ENCODE peak calls at places on chromosomes 5 and 9, in ten cellular contexts. L is colonic mucosa; U is mesenchymal stem cell; H is fibroblast of lung; A is left lung; G is CD4-positive, CD25-positive, alpha-beta regulatory T cell; O is uterus; K is transverse colon; S is Peyer's patch; C is tibial artery. J is an unnamed sample. For H3K36me3, the result is how much of the 10 kb centered on the place peaks cover.

GRCh38 chr5:133244242-133244641 is 192.4 kb downstream of the HSPA4 start:
- DNase-seq in L (no peak), U (peak), H (peak), A (no peak), G (peak), O (no peak), K (no peak), S (no peak), C (no peak), J (no peak)

GRCh38 chr5:53191766-53192165 is 82.2 kb upstream of the MOCS2 start:
- DNase-seq in L (no peak), U (peak), H (peak), A (no peak), G (no peak), O (no peak), K (no peak), S (no peak), C (no peak), J (no peak)

GRCh38 chr5:169331292-169331852 is 30.4 kb upstream of the SLIT3 start:
- DNase-seq in L (no peak), U (peak), H (no peak), A (no peak), G (no peak), O (no peak), K (no peak), S (no peak), C (no peak), J (no peak)

GRCh38 chr9:6212722-6213375 is 2.8 kb upstream of the IL33 start:
- DNase-seq in L (no peak), U (no peak), H (no peak), A (no peak), G (no peak), O (no peak), K (no peak), S (no peak), C (no peak), J (no peak)

GRCh38 chr5:123756325-123756664 is 244.3 kb downstream of the CSNK1G3 start:
- DNase-seq in L (no peak), U (no peak), H (no peak), A (no peak), G (no peak), O (no peak), K (no peak), S (no peak), C (no peak), J (no peak)

GRCh38 chr9:84667571-84668203 is 1.8 kb upstream of the NTRK2 start:
- DNase-seq in L (peak), U (peak), H (peak), A (no peak), G (no peak), O (no peak), K (no peak), S (no peak), C (no peak), J (no peak)

GRCh38 chr5:61328791-61329617 is 3.1 kb upstream of the ZSWIM6 start:
- DNase-seq in L (no peak), U (peak), H (peak), A (no peak), G (no peak), O (no peak), K (no peak), S (no peak), C (no peak), J (no peak)

GRCh38 chr5:72702881-72703434 is 113.5 kb upstream of the TNPO1 start:
- DNase-seq in L (no peak), U (no peak), H (no peak), A (no peak), G (no peak), O (no peak), K (no peak), S (no peak), C (no peak), J (no peak)

GRCh38 chr5:67400752-67401151 is 204.2 kb upstream of the CD180 start:
- DNase-seq in L (no peak), U (no peak), H (peak), A (no peak), G (no peak), O (no peak), K (no peak), S (no peak), C (no peak), J (no peak)

GRCh38 chr5:6598351-6598900 is 34.4 kb downstream of the NSUN2 start:
- DNase-seq in L (no peak), U (no peak), H (peak), A (no peak), G (no peak), O (no peak), K (no peak), S (no peak), C (no peak), J (no peak)

GRCh38 chr9:30075451-30076199 is 2308.8 kb upstream of the ACO1 start:
- DNase-seq in L (no peak), U (peak), H (no peak), A (no peak), G (peak), O (no peak), K (no peak), S (no peak), C (no peak), J (no peak)

GRCh38 chr5:107296572-107296971 is 374.2 kb downstream of the EFNA5 start:
- DNase-seq in L (no peak), U (no peak), H (no peak), A (no peak), G (no peak), O (no peak), K (no peak), S (no peak), C (no peak), J (no peak)

GRCh38 chr5:61641748-61642565 is 309.9 kb downstream of the ZSWIM6 start:
- DNase-seq in L (no peak), U (no peak), H (peak), A (no peak), G (no peak), O (no peak), K (no peak), S (no peak), C (no peak), J (peak)

GRCh38 chr9:1918642-1919041 is 96.5 kb upstream of the SMARCA2 start:
- DNase-seq in L (no peak), U (no peak), H (no peak), A (no peak), G (no peak), O (no peak), K (no peak), S (no peak), C (no peak), J (no peak)

GRCh38 chr5:177241768-177242167 is 61.8 kb downstream of the RAB24 start:
- DNase-seq in L (no peak), U (peak), H (no peak), A (no peak), G (no peak), O (no peak), K (no peak), S (no peak), C (no peak), J (no peak)

DNA sequence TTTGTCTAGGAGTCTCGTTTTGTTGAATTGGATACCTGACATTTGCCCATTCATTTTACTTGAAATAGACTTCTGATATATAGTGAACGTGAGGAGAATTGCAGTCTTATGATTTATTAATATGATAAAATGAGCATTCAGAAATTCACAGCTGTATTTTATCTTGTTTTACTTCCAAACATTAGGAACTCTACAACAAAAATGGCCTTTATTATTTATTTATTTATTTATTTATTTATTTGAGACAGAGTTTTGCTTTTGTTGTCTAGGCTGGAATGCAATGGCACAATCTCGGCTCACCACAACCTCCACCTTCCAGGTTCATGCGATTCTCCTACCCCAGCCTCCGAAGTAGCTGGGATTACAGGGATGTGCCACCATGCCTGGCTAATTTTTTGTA is 61.2 kb downstream of the RAB24 start:
- DNase-seq in L (no peak), U (no peak), H (no peak), A (no peak), G (no peak), O (no peak), K (no peak), S (no peak), C (no peak), J (no peak)
- H3K36me3 ChIP-seq in L (under half), U (under half), H (under half), A (half or more), G (half or more), O (under half), K (under half), S (under half), C (half or more), J (under half)

DNA sequence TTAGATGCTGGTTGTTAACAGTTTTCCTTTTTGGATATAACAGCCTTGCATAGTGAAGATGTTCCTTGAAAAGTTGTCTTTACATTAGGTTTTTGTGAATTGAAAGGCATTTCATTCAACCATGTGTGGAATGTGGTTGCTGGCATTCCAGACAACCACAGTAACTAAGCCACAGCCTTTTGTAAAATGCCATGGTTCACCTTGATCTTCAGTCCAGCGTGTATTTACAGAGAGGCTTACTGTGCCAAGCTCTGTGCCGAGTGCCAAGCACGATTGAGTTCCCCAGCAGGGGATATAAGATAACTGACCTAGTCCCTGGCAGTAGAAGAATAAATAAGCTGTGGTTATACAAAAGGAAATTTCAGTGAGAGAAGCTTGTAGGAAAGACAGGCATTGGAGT is 4.9 kb downstream of the EXOSC2 start:
- DNase-seq in L (no peak), U (no peak), H (no peak), A (no peak), G (no peak), O (no peak), K (no peak), S (no peak), C (no peak), J (no peak)
- H3K36me3 ChIP-seq in L (under half), U (under half), H (under half), A (half or more), G (half or more), O (under half), K (under half), S (under half), C (half or more), J (under half)

DNA sequence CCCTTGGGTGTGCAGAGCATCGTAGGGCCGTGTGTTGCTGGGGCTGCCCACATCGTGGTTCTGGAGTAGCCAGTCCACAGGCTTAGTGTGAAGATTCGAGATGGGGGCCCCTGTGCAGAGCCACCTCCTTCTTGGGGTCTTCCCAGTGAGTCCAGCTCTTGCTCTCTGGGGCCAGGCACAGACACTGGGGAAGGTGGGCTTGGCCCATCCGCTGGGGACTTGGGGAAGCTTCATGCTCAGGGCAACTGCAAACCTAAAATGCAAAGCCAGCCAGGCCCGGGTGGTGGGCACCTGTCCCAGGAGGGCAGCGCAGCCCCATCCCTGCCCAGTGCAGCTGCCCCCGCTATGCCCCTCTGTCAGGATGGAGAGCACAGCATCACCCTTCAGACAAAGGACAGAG is 46.4 kb upstream of the LRRC14B start:
- DNase-seq in L (no peak), U (no peak), H (no peak), A (peak), G (no peak), O (no peak), K (no peak), S (no peak), C (no peak), J (no peak)
- H3K36me3 ChIP-seq in L (under half), U (under half), H (under half), A (under half), G (under half), O (under half), K (under half), S (under half), C (under half), J (under half)

DNA sequence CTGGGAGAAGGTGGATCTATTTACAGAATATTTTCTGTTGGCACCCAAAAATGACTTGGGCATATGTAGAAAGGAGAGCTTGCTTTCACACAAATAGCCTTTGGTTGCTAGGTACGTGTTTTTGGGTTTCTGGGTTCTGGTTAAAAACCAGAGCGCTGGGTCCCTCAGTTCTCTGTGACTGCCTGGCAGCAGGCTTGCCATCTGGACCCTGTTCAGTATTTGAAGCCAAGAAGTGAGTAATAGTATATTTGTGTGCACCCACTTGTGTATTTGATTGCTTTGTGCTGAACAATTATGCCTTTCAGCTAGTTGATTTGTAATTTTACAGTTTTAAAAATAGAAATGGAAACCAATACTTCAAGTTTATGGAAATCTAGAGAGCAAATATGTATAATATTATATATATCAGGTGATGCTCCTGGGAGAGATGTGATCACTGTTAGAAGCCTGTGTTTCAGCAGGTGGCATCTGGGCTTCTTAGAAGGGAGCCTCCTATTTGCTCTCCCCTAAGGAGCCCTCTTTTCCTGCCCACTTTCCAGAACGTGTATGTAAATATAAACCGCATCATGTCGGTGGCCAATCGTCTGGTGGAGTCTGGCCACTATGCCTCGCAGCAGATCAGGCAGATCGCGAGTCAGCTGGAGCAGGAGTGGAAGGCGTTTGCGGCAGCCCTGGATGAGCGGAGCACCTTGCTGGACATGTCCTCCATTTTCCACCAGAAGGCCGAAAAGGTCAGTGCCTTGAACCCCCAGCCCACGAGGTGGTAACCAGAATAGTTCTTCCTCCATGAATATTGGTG is 153.6 kb downstream of the TRIO start:
- DNase-seq in L (no peak), U (no peak), H (no peak), A (no peak), G (no peak), O (no peak), K (no peak), S (no peak), C (no peak), J (no peak)
- H3K36me3 ChIP-seq in L (under half), U (under half), H (under half), A (half or more), G (under half), O (under half), K (under half), S (under half), C (under half), J (under half)

DNA sequence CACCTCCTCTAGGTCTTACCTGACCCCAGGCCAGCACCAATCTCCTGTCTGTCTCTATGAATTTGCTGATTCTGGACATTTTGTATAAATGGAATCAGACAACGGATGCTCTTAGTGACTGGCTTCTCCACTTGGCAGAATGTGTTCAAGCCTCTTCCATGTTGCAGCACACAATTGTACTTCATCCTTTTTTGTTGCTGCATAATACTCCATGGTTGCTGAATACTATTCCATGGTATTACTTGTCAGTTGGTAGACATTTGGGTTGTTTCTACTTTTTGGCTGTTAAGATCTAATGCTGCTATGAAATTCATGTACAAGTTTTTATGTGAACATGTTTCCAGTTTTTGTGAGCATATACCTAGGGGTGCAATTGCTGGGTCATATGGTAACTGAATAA is 34.3 kb upstream of the FCN1 start:
- DNase-seq in L (no peak), U (no peak), H (no peak), A (no peak), G (no peak), O (no peak), K (no peak), S (no peak), C (no peak), J (no peak)
- H3K36me3 ChIP-seq in L (under half), U (under half), H (under half), A (under half), G (under half), O (under half), K (under half), S (under half), C (under half), J (under half)

DNA sequence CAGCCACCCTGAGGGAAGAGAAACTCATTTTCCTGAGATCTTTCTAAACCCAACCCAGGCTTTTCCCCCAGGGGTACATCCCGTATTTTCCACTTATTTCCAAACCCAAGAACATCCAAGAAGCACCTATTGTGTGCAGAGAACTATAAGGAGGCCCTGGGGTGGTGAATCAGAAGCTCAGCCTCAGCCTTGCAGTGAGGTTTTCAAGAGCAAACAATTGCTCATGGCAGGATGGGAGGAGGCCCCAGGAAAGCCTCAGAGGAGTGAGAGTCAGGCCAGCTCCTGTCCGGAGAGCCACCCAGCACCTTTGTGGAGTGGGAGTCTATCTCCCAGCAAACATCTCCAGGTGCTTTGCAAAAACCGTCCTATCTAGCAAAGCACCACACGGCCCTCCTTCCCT is 19.2 kb downstream of the NIPAL4 start:
- DNase-seq in L (no peak), U (no peak), H (no peak), A (no peak), G (peak), O (no peak), K (no peak), S (no peak), C (no peak), J (no peak)
- H3K36me3 ChIP-seq in L (under half), U (under half), H (under half), A (under half), G (under half), O (under half), K (under half), S (under half), C (under half), J (under half)

GRCh38 chr9:97666907-97667686 is 30.0 kb downstream of the XPA start:
- DNase-seq in L (no peak), U (no peak), H (no peak), A (no peak), G (peak), O (no peak), K (no peak), S (no peak), C (no peak), J (no peak)
- H3K36me3 ChIP-seq in L (under half), U (under half), H (under half), A (half or more), G (half or more), O (under half), K (under half), S (under half), C (half or more), J (under half)

DNA sequence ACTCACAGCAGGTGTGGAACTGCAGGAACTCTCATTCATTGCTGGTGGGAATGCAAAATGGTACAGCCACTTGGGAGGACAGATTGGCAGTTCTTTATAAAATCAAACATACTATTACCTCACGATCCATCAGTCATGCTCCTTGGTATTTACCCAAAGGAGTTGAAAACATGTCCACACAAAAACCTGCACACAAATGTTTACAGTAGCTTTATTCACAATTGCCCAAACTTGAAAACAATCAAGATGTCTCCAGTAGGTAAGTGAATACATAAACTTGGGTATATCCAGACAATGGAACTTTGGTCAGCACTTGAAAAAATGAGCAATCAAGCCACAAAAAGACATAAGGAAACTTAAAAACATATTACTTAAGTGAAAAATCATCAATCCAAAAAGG is 215.5 kb downstream of the IRX1 start:
- DNase-seq in L (no peak), U (no peak), H (no peak), A (no peak), G (no peak), O (no peak), K (no peak), S (no peak), C (no peak), J (no peak)
- H3K36me3 ChIP-seq in L (under half), U (under half), H (under half), A (under half), G (under half), O (under half), K (under half), S (under half), C (under half), J (under half)

GRCh38 chr5:14364576-14365472 is 216.8 kb upstream of the OTULINL start:
- DNase-seq in L (peak), U (no peak), H (no peak), A (no peak), G (peak), O (no peak), K (no peak), S (no peak), C (no peak), J (peak)

GRCh38 chr5:14359069-14360043 is 216.2 kb downstream of the TRIO start:
- DNase-seq in L (no peak), U (no peak), H (no peak), A (no peak), G (no peak), O (no peak), K (no peak), S (no peak), C (no peak), J (no peak)

GRCh38 chr5:14365831-14366435 is 215.7 kb upstream of the OTULINL start:
- DNase-seq in L (no peak), U (no peak), H (no peak), A (no peak), G (peak), O (no peak), K (no peak), S (no peak), C (no peak), J (peak)

GRCh38 chr5:14364096-14364495 is 217.5 kb upstream of the OTULINL start:
- DNase-seq in L (no peak), U (peak), H (peak), A (no peak), G (peak), O (no peak), K (no peak), S (no peak), C (no peak), J (no peak)

DNA sequence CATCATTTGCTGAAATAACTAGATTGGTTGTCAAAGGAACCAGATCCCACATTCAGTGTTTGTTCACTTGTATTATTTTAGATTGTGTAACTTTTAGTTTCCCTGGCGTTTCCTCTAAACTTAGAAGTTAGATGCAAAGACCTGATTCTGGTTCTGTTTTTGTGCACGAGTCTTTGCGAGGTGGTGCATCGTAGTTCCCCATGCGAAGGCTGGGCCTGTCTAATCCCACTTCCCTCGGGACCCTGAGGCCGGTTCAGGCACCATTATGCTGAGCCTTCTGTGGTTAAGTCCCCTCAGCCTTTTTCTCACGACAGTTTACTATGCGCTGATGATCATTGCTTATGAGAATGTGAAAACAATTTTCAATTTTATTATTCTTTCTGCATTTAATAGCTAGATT is 219.1 kb upstream of the OTULINL start:
- DNase-seq in L (no peak), U (no peak), H (no peak), A (no peak), G (no peak), O (no peak), K (no peak), S (no peak), C (no peak), J (no peak)
- H3K36me3 ChIP-seq in L (under half), U (half or more), H (under half), A (half or more), G (under half), O (under half), K (under half), S (under half), C (half or more), J (under half)

J was measured in small intestine.